ENCODE peak calls at places on chromosomes 12 and 14, in nine cellular contexts. X is ovary, Z is PC-3, P is tibial artery, Y is H9, K is IMR-90, G is prostate gland, Q is MM.1S, V is kidney epithelial cell. C is an unnamed sample. For H3K27me3, the result is how much of the 10 kb centered on the place peaks cover.

GRCh38 chr12:119868992-119869391 is 8.1 kb downstream of the CIT start:
- DNase-seq in X (no peak), Z (no peak), P (no peak), Y (no peak), K (peak), G (no peak), Q (no peak), V (no peak), C (no peak)

GRCh38 chr12:14928946-14929345 is 9.4 kb downstream of the ERP27 start:
- DNase-seq in X (no peak), Z (peak), P (no peak), Y (no peak), K (no peak), G (peak), Q (no peak), V (no peak), C (no peak)

GRCh38 chr12:52836042-52836466 is 1.9 kb upstream of the KRT79 start:
- DNase-seq in X (no peak), Z (peak), P (no peak), Y (peak), K (peak), G (no peak), Q (no peak), V (no peak), C (no peak)

GRCh38 chr14:51491036-51491545 is 160.6 kb upstream of the FRMD6 start:
- DNase-seq in X (no peak), Z (no peak), P (no peak), Y (no peak), K (no peak), G (no peak), Q (no peak), V (no peak), C (no peak)

GRCh38 chr12:111546758-111547383 is 52.2 kb downstream of the ATXN2 start:
- DNase-seq in X (no peak), Z (no peak), P (no peak), Y (no peak), K (peak), G (no peak), Q (no peak), V (no peak), C (no peak)

GRCh38 chr12:101850199-101850598 is 19.4 kb upstream of the GNPTAB start:
- DNase-seq in X (no peak), Z (no peak), P (no peak), Y (no peak), K (no peak), G (no peak), Q (no peak), V (no peak), C (no peak)

GRCh38 chr12:102054345-102054744 is 7.4 kb downstream of the WASHC3 start:
- DNase-seq in X (no peak), Z (no peak), P (no peak), Y (no peak), K (no peak), G (no peak), Q (no peak), V (no peak), C (no peak)

GRCh38 chr12:7079826-7080125 is 12.5 kb downstream of the C1R start:
- DNase-seq in X (no peak), Z (peak), P (no peak), Y (no peak), K (peak), G (no peak), Q (no peak), V (peak), C (peak)

GRCh38 chr14:96122496-96122895 is 82.1 kb upstream of the BDKRB2 start:
- DNase-seq in X (no peak), Z (no peak), P (no peak), Y (no peak), K (peak), G (no peak), Q (no peak), V (no peak), C (peak)

GRCh38 chr14:94117856-94118255 is 7.3 kb downstream of the IFI27 start:
- DNase-seq in X (peak), Z (no peak), P (peak), Y (no peak), K (no peak), G (no peak), Q (no peak), V (no peak), C (no peak)

GRCh38 chr14:105313381-105314286 is 914 bp upstream of the PACS2 start:
- DNase-seq in X (peak), Z (no peak), P (peak), Y (peak), K (no peak), G (peak), Q (peak), V (no peak), C (no peak)

GRCh38 chr14:65847065-65847847 is 434.7 kb downstream of the FUT8 start:
- DNase-seq in X (no peak), Z (no peak), P (no peak), Y (no peak), K (no peak), G (no peak), Q (peak), V (no peak), C (no peak)

GRCh38 chr14:74921987-74922751 is 891 bp downstream of the RPS6KL1 start:
- DNase-seq in X (no peak), Z (no peak), P (peak), Y (no peak), K (no peak), G (no peak), Q (no peak), V (no peak), C (no peak)

GRCh38 chr12:11707535-11707934 is 58.1 kb downstream of the ETV6 start:
- DNase-seq in X (peak), Z (no peak), P (peak), Y (no peak), K (no peak), G (no peak), Q (no peak), V (no peak), C (no peak)

GRCh38 chr12:46187023-46187422 is 81.8 kb downstream of the SLC38A1 start:
- DNase-seq in X (peak), Z (peak), P (no peak), Y (no peak), K (peak), G (peak), Q (no peak), V (no peak), C (peak)

GRCh38 chr14:75372260-75372659 is 55.6 kb upstream of the JDP2 start:
- DNase-seq in X (no peak), Z (no peak), P (no peak), Y (no peak), K (no peak), G (no peak), Q (no peak), V (no peak), C (no peak)

GRCh38 chr12:52182898-52183543 is 8.8 kb downstream of the KRT80 start:
- DNase-seq in X (no peak), Z (peak), P (no peak), Y (no peak), K (peak), G (no peak), Q (no peak), V (no peak), C (no peak)

GRCh38 chr12:107236824-107237467 is 143.6 kb upstream of the CRY1 start:
- DNase-seq in X (no peak), Z (peak), P (no peak), Y (no peak), K (peak), G (no peak), Q (no peak), V (peak), C (peak)

GRCh38 chr14:80978403-80978802 is 23.0 kb downstream of the TSHR start:
- DNase-seq in X (no peak), Z (no peak), P (no peak), Y (no peak), K (no peak), G (no peak), Q (no peak), V (no peak), C (no peak)

GRCh38 chr12:87054225-87054624 is 798.0 kb upstream of the MGAT4C start:
- DNase-seq in X (no peak), Z (peak), P (no peak), Y (no peak), K (no peak), G (no peak), Q (no peak), V (no peak), C (no peak)

GRCh38 chr14:104286496-104286895 is 148.1 kb downstream of the KIF26A start:
- DNase-seq in X (peak), Z (no peak), P (no peak), Y (no peak), K (no peak), G (no peak), Q (no peak), V (no peak), C (no peak)

GRCh38 chr14:93742761-93743160 is 45.5 kb downstream of the PRIMA1 start:
- DNase-seq in X (no peak), Z (no peak), P (no peak), Y (no peak), K (no peak), G (no peak), Q (no peak), V (no peak), C (no peak)

GRCh38 chr12:109890620-109891019 is 9.5 kb upstream of the TCHP start:
- DNase-seq in X (no peak), Z (no peak), P (no peak), Y (no peak), K (no peak), G (no peak), Q (no peak), V (no peak), C (no peak)

GRCh38 chr14:26394114-26394855 is 203.5 kb downstream of the NOVA1 start:
- DNase-seq in X (no peak), Z (peak), P (no peak), Y (peak), K (peak), G (no peak), Q (no peak), V (no peak), C (no peak)

GRCh38 chr14:24741871-24742270 is 107.9 kb upstream of the GZMB start:
- DNase-seq in X (no peak), Z (no peak), P (no peak), Y (no peak), K (peak), G (no peak), Q (no peak), V (no peak), C (no peak)

GRCh38 chr12:31119531-31120211 is 46.0 kb downstream of the DDX11 start:
- DNase-seq in X (no peak), Z (no peak), P (no peak), Y (no peak), K (no peak), G (no peak), Q (no peak), V (no peak), C (no peak)

GRCh38 chr14:92651106-92651792 is 97.2 kb downstream of the LGMN start:
- DNase-seq in X (no peak), Z (no peak), P (peak), Y (no peak), K (no peak), G (no peak), Q (no peak), V (no peak), C (no peak)

GRCh38 chr12:10361084-10361483 is 28.8 kb downstream of the KLRK1 start:
- DNase-seq in X (no peak), Z (peak), P (no peak), Y (peak), K (no peak), G (no peak), Q (no peak), V (no peak), C (no peak)

GRCh38 chr12:126667340-126667739 is 1599.6 kb upstream of the TMEM132C start:
- DNase-seq in X (no peak), Z (peak), P (no peak), Y (no peak), K (no peak), G (no peak), Q (no peak), V (peak), C (no peak)

DNA sequence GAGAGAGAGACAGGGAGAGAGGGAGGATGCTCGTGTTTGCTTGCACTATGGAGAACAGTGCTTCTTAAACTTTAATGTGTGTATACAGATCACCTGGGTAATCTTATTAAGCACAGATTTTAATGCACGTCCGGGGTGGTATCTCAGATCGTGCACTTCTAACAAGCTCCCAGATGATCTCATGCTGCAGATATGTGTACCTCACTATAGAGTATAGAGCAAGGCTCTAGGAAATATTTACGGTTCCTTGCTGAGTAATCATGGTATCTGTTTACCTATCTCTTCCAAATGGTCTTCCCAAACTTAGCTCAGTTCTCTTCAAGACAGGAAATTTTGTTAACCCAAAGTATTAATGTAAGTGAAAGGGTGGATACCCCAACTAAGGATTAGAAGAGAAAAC is 502.3 kb downstream of the DIO2 start:
- DNase-seq in X (no peak), Z (peak), P (no peak), Y (no peak), K (peak), G (no peak), Q (no peak), V (peak), C (no peak)
- TF ChIP-seq CTCF in X (no peak), Z (no peak), P (no peak), Y (no peak), K (no peak), G (no peak), Q (no peak), V (no peak), C (no peak)

DNA sequence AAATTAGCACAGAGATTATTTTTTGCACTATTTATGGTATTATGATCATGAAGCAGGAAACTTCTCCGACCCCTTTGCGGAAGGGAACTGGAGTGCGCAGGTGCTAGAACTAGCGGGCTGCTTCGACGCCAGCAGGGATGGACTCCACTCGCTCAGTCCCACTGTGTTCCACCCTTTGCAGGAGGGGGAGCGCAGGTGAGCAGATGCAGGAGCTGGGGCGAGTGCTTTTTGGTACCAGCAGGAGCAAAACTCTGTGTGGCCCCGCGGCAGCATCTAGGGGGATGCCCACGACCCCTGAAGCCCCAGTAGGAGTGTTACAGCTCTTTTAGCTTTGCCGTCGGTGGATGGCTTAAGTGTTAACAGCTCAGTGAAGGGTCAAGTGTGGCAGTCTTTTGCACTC is 113.9 kb downstream of the TMEM132D start:
- DNase-seq in X (no peak), Z (no peak), P (no peak), Y (no peak), K (no peak), G (no peak), Q (no peak), V (no peak), C (no peak)
- H3K27me3 ChIP-seq in X (under half), Z (half or more), P (under half), Y (under half), K (under half), G (under half), Q (under half), V (under half), C (under half)

DNA sequence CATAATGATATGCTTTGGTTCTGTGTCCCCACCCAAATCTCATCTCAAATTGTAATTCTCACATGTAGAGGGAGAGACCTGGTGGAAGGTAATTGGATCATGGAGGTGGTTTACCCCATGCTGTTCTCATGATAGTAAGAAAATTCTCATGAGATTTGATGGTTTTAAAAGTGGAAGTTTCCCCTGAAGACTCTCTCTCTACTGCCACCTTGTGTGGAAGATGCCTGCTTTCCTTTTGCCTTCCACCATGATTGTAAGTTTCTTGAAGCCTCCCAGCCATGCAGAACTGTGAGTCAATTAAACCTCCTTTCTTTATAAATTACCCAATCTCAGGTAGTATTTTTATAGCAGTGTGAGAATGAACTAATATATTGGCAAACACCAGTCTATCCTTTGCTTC is 260.4 kb upstream of the PPFIA2 start:
- DNase-seq in X (no peak), Z (no peak), P (no peak), Y (no peak), K (no peak), G (no peak), Q (peak), V (no peak), C (no peak)
- TF ChIP-seq CTCF in X (no peak), Z (no peak), P (peak), Y (peak), K (no peak), G (no peak), Q (peak), V (peak), C (no peak)

DNA sequence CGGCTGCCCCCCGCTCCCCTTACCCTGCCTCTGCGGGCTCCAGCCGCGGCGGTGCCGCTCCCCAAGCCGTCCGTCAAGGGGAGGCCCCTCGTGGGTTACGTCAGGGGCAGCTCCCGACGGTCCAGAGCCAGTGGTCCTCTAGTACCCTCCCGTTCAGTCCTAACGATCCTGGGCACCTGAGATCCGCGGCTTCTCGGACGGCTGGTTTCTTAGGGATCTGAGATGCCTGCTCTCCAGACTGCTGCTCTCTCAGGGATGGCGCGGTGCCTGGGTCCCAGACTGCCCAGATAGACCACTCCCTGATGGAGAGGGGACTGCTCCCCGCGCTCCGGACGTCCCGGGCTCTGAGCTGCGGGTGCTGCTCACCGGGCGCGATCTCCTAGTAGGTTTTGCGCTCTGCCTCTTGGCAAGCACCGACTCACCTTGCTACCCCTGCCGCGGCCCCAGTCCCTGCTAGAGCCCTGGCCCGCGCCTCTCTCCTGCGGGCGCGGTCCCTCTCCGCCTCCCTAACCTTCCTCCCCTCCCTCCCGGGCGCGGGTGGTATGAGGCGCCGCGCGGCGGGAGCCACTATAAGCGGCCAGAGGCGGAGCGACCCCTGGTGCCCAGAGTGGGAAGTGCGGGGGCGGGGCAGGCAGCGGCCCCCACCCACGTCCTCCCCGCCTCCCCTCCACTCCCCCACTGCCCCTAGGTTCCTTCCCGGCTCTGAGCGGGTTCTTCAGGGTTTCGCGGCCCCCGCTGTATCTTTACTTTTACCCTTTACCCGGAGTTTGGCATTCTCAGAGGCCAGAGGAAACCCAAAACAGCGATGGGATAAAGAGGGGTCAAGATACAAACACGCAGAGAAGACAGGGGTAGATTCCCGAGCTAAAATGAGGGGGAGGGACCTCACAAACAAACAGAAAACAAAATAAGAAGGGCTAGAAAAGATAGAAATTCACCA is at the start of gene C1QL4:
- DNase-seq in X (peak), Z (peak), P (peak), Y (peak), K (peak), G (peak), Q (peak), V (no peak), C (no peak)
- H3K27me3 ChIP-seq in X (under half), Z (under half), P (half or more), Y (half or more), K (half or more), G (under half), Q (half or more), V (half or more), C (half or more)

GRCh38 chr12:2355604-2356003 is 302.8 kb downstream of the CACNA1C start:
- DNase-seq in X (no peak), Z (no peak), P (no peak), Y (no peak), K (no peak), G (no peak), Q (no peak), V (no peak), C (no peak)
- TF ChIP-seq CTCF in X (no peak), Z (no peak), P (no peak), Y (no peak), K (no peak), G (no peak), Q (no peak), V (no peak), C (no peak)

GRCh38 chr12:83527700-83528281 is 841.1 kb downstream of the TMTC2 start:
- DNase-seq in X (no peak), Z (no peak), P (no peak), Y (no peak), K (no peak), G (no peak), Q (no peak), V (no peak), C (no peak)
- H3K27me3 ChIP-seq in X (under half), Z (under half), P (under half), Y (under half), K (under half), G (under half), Q (under half), V (under half), C (under half)

DNA sequence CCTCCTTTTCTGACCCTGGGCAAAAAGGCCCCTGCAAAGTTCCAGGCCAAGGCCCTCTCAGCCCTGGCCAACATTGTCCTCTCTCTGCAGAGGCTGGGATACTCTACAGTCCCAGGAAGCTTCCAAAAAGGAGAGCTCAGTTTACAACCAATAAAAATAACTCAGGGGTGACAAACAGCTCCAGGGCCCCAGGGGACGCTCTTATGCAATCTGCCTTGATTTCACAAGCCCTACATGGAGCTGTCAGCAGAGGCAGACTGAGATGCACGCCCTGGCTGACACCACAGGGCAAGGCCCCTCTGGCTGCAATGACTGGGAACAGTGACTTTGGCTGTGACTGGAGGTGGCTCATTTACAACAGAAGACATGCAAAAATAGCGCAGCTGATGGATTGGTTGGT is 129.0 kb upstream of the MED13L start:
- DNase-seq in X (peak), Z (peak), P (peak), Y (peak), K (peak), G (peak), Q (no peak), V (no peak), C (no peak)
- TF ChIP-seq CTCF in X (no peak), Z (peak), P (no peak), Y (peak), K (no peak), G (no peak), Q (no peak), V (peak), C (no peak)

GRCh38 chr14:99263564-99264330 is 8.2 kb downstream of the BCL11B start:
- DNase-seq in X (no peak), Z (no peak), P (peak), Y (no peak), K (no peak), G (no peak), Q (no peak), V (no peak), C (no peak)
- H3K27me3 ChIP-seq in X (under half), Z (half or more), P (half or more), Y (under half), K (under half), G (under half), Q (under half), V (under half), C (under half)